ENCODE peak calls at places on chromosomes 12 and 14, in ten cellular contexts. M, N, Q, T, J, V, B, O, I and C are unnamed samples.

GRCh38 chr12:122395319-122395718 is 27.1 kb downstream of the CLIP1 start:
- DNase-seq in I (no peak), O (no peak), T (no peak), J (peak), M (no peak), B (peak), N (no peak), Q (peak), V (no peak), C (peak)

GRCh38 chr12:21607701-21608100 is 3.1 kb upstream of the GYS2 start:
- DNase-seq in M (no peak), B (no peak), I (no peak), T (no peak), O (peak), J (peak), N (peak), V (no peak), Q (peak), C (peak)

GRCh38 chr12:28040251-28040650 is 67.7 kb upstream of the PTHLH start:
- DNase-seq in V (no peak), T (no peak), M (no peak), B (no peak), O (no peak), I (no peak), J (no peak), N (no peak), Q (no peak), C (no peak)

GRCh38 chr12:18799561-18799960 is 61.6 kb downstream of the CAPZA3 start:
- DNase-seq in I (no peak), O (no peak), B (no peak), V (no peak), N (no peak), T (no peak), J (no peak), M (no peak), Q (peak), C (peak)

GRCh38 chr12:132579747-132580146 is 30.6 kb downstream of the LRCOL1 start:
- DNase-seq in N (no peak), B (no peak), O (no peak), I (no peak), M (no peak), J (no peak), Q (no peak), V (no peak), T (no peak), C (no peak)

GRCh38 chr12:95623554-95624170 is 72.4 kb upstream of the USP44 start:
- DNase-seq in B (peak), M (peak), N (peak), I (peak), T (no peak), O (peak), V (peak), J (peak), Q (peak), C (peak)

GRCh38 chr12:101474248-101474647 is 888 bp upstream of the SPIC start:
- DNase-seq in I (no peak), J (no peak), N (no peak), T (no peak), Q (no peak), M (no peak), V (no peak), B (no peak), O (no peak), C (no peak)

GRCh38 chr12:5260591-5261086 is 171.3 kb upstream of the NTF3 start:
- DNase-seq in J (no peak), Q (no peak), M (no peak), N (no peak), T (no peak), I (no peak), V (no peak), O (no peak), B (no peak), C (no peak)

GRCh38 chr14:72613196-72613974 is 280.5 kb downstream of the DPF3 start:
- DNase-seq in M (peak), O (peak), N (no peak), V (no peak), T (no peak), I (no peak), J (no peak), B (no peak), Q (no peak), C (peak)

GRCh38 chr12:76117067-76117691 is 32.7 kb upstream of the NAP1L1 start:
- DNase-seq in O (peak), J (no peak), I (no peak), Q (no peak), B (no peak), T (no peak), V (no peak), M (no peak), N (no peak), C (no peak)

GRCh38 chr12:64236549-64236948 is 14.5 kb upstream of the KICS2 start:
- DNase-seq in T (no peak), N (no peak), I (no peak), O (peak), J (peak), Q (peak), V (no peak), M (no peak), B (no peak), C (peak)

GRCh38 chr12:18752280-18752920 is 14.5 kb downstream of the CAPZA3 start:
- DNase-seq in O (no peak), N (peak), V (no peak), T (no peak), M (peak), B (peak), J (peak), Q (peak), I (no peak), C (peak)

GRCh38 chr12:117998719-117999118 is 17.8 kb upstream of the RFC5 start:
- DNase-seq in O (no peak), T (no peak), I (no peak), J (no peak), Q (no peak), M (no peak), N (no peak), B (no peak), V (no peak), C (no peak)

GRCh38 chr14:103846569-103847438 is 571 bp downstream of the PPP1R13B start:
- DNase-seq in M (peak), Q (no peak), B (no peak), I (peak), N (peak), V (peak), T (no peak), O (peak), J (peak), C (no peak)

GRCh38 chr14:49670475-49670874 is 17.5 kb downstream of the POLE2 start:
- DNase-seq in I (no peak), O (no peak), J (no peak), B (no peak), Q (no peak), M (no peak), N (no peak), T (no peak), V (no peak), C (no peak)

GRCh38 chr12:87165733-87166375 is 863.3 kb downstream of the C12orf50 start:
- DNase-seq in I (no peak), O (no peak), N (no peak), V (no peak), J (peak), M (no peak), Q (no peak), T (no peak), B (no peak), C (no peak)

GRCh38 chr12:45017916-45018315 is 33.0 kb downstream of the DBX2 start:
- DNase-seq in N (no peak), Q (no peak), I (no peak), V (no peak), O (peak), M (no peak), J (no peak), T (no peak), B (no peak), C (no peak)

GRCh38 chr12:1935700-1936378 is 17.4 kb upstream of the CACNA2D4 start:
- DNase-seq in I (no peak), O (no peak), J (no peak), V (no peak), M (peak), Q (no peak), N (no peak), B (no peak), T (no peak), C (no peak)

GRCh38 chr12:8045952-8046944 is 13.7 kb downstream of the FOXJ2 start:
- DNase-seq in T (peak), O (peak), M (peak), Q (peak), N (peak), V (peak), B (peak), I (peak), J (peak), C (peak)

GRCh38 chr12:20463920-20464524 is 95.7 kb downstream of the PDE3A start:
- DNase-seq in N (peak), Q (peak), B (no peak), V (peak), O (peak), J (no peak), M (no peak), I (no peak), T (no peak), C (no peak)

GRCh38 chr12:43105426-43105981 is 446.5 kb downstream of the ADAMTS20 start:
- DNase-seq in N (no peak), I (no peak), V (no peak), O (no peak), J (peak), M (no peak), Q (no peak), T (no peak), B (no peak), C (no peak)

GRCh38 chr14:61385002-61385685 is 63.8 kb downstream of the PRKCH start:
- DNase-seq in T (peak), M (no peak), N (no peak), V (no peak), B (no peak), J (no peak), Q (no peak), I (no peak), O (no peak), C (no peak)

GRCh38 chr12:107515446-107515958 is 170.1 kb upstream of the PWP1 start:
- DNase-seq in N (no peak), V (no peak), J (peak), Q (peak), M (peak), T (no peak), I (no peak), O (peak), B (peak), C (peak)

GRCh38 chr12:86914716-86915115 is 658.5 kb upstream of the MGAT4C start:
- DNase-seq in I (no peak), Q (peak), B (peak), J (peak), N (peak), M (no peak), T (no peak), O (peak), V (no peak), C (peak)

GRCh38 chr14:106417224-106418049 is 891.1 kb downstream of the TMEM121 start:
- DNase-seq in M (peak), V (peak), B (no peak), J (peak), O (peak), I (peak), N (peak), Q (no peak), T (peak), C (peak)

GRCh38 chr12:115002434-115002833 is 318.5 kb upstream of the TBX3 start:
- DNase-seq in O (no peak), M (no peak), V (no peak), N (no peak), B (no peak), Q (no peak), T (no peak), J (no peak), I (no peak), C (no peak)

GRCh38 chr14:103772078-103772712 is 56.6 kb downstream of the ZFYVE21 start:
- DNase-seq in N (no peak), O (no peak), Q (no peak), B (no peak), M (no peak), J (no peak), V (no peak), T (no peak), I (no peak), C (no peak)

GRCh38 chr12:71967176-71967575 is 28.5 kb downstream of the TPH2 start:
- DNase-seq in N (no peak), M (no peak), O (no peak), Q (peak), B (no peak), V (no peak), I (no peak), J (no peak), T (no peak), C (peak)